ENCODE peak calls at places on chromosome 20, in eight cellular contexts. D, M, F, G, N, Q, S and V are unnamed samples.

GRCh38 chr20:1663917-1664316 is 6.3 kb upstream of the SIRPG start:
- DNase-seq in D (no peak), M (no peak), F (no peak), G (no peak), N (no peak), Q (no peak), S (no peak), V (no peak)

GRCh38 chr20:24578605-24579004 is 109.2 kb downstream of the SYNDIG1 start:
- DNase-seq in D (no peak), M (no peak), F (no peak), G (no peak), N (no peak), Q (no peak), S (no peak), V (no peak)

GRCh38 chr20:21395666-21396044 is 1.7 kb downstream of the NKX2-4 start:
- DNase-seq in D (peak), M (no peak), F (no peak), G (no peak), N (no peak), Q (no peak), S (peak), V (no peak)

GRCh38 chr20:297925-298754 is 770 bp downstream of the ZCCHC3 start:
- DNase-seq in D (peak), M (no peak), F (peak), G (peak), N (peak), Q (peak), S (peak), V (peak)

GRCh38 chr20:62355527-62356142 is 11.5 kb downstream of the LAMA5 start:
- DNase-seq in D (no peak), M (no peak), F (peak), G (peak), N (peak), Q (no peak), S (no peak), V (no peak)

GRCh38 chr20:2692886-2693285 is 306 bp downstream of the EBF4 start:
- DNase-seq in D (no peak), M (no peak), F (no peak), G (no peak), N (no peak), Q (peak), S (no peak), V (peak)

GRCh38 chr20:59144179-59144830 is 19.3 kb upstream of the ZNF831 start:
- DNase-seq in D (no peak), M (no peak), F (no peak), G (no peak), N (no peak), Q (no peak), S (no peak), V (no peak)

GRCh38 chr20:25253606-25254275 is 5.9 kb downstream of the PYGB start:
- DNase-seq in D (no peak), M (no peak), F (no peak), G (no peak), N (no peak), Q (no peak), S (no peak), V (no peak)

GRCh38 chr20:24146231-24146634 is 157.7 kb upstream of the GGTLC1 start:
- DNase-seq in D (no peak), M (no peak), F (no peak), G (no peak), N (no peak), Q (no peak), S (no peak), V (no peak)

GRCh38 chr20:48825551-48825885 is 2.3 kb downstream of the PREX1 start:
- DNase-seq in D (no peak), M (no peak), F (no peak), G (no peak), N (no peak), Q (no peak), S (no peak), V (no peak)

GRCh38 chr20:45934046-45934586 is 367 bp upstream of the PCIF1 start:
- DNase-seq in D (peak), M (no peak), F (no peak), G (peak), N (no peak), Q (no peak), S (no peak), V (no peak)

GRCh38 chr20:17749979-17750721 is 50.4 kb downstream of the BANF2 start:
- DNase-seq in D (no peak), M (no peak), F (peak), G (peak), N (no peak), Q (no peak), S (no peak), V (no peak)

GRCh38 chr20:8094415-8094818 is 37.6 kb upstream of the PLCB1 start:
- DNase-seq in D (no peak), M (no peak), F (peak), G (peak), N (no peak), Q (no peak), S (no peak), V (no peak)

GRCh38 chr20:5612476-5613291 is 137.5 kb upstream of the SHLD1 start:
- DNase-seq in D (no peak), M (no peak), F (peak), G (peak), N (no peak), Q (no peak), S (no peak), V (no peak)

GRCh38 chr20:6513586-6513985 is 253.9 kb upstream of the BMP2 start:
- DNase-seq in D (no peak), M (no peak), F (no peak), G (no peak), N (no peak), Q (no peak), S (no peak), V (no peak)

GRCh38 chr20:1828786-1829131 is 66.4 kb upstream of the SIRPA start:
- DNase-seq in D (no peak), M (no peak), F (no peak), G (no peak), N (no peak), Q (no peak), S (no peak), V (no peak)

GRCh38 chr20:36177716-36178115 is 23.2 kb downstream of the EPB41L1 start:
- DNase-seq in D (no peak), M (no peak), F (no peak), G (no peak), N (no peak), Q (no peak), S (no peak), V (no peak)

GRCh38 chr20:35991142-35991771 is 22.9 kb downstream of the CNBD2 start:
- DNase-seq in D (no peak), M (no peak), F (peak), G (peak), N (no peak), Q (no peak), S (no peak), V (peak)

GRCh38 chr20:15937179-15937578 is 636.1 kb downstream of the KIF16B start:
- DNase-seq in D (no peak), M (no peak), F (no peak), G (no peak), N (no peak), Q (peak), S (no peak), V (no peak)

GRCh38 chr20:51966296-51966971 is 164.1 kb upstream of the SALL4 start:
- DNase-seq in D (no peak), M (no peak), F (peak), G (peak), N (no peak), Q (peak), S (no peak), V (peak)

GRCh38 chr20:51272392-51272791 is 249.5 kb upstream of the KCNG1 start:
- DNase-seq in D (no peak), M (no peak), F (no peak), G (peak), N (no peak), Q (no peak), S (no peak), V (no peak)

GRCh38 chr20:47181056-47181862 is 175.2 kb downstream of the ZMYND8 start:
- DNase-seq in D (no peak), M (no peak), F (peak), G (peak), N (no peak), Q (peak), S (no peak), V (peak)

GRCh38 chr20:33096921-33097320 is 17.5 kb downstream of the BPIFB4 start:
- DNase-seq in D (no peak), M (no peak), F (no peak), G (no peak), N (no peak), Q (no peak), S (no peak), V (no peak)

GRCh38 chr20:33947709-33948295 is 45.9 kb upstream of the RALY start:
- DNase-seq in D (peak), M (no peak), F (peak), G (peak), N (peak), Q (peak), S (peak), V (peak)

GRCh38 chr20:45919536-45919933 is 7.6 kb upstream of the PLTP start:
- DNase-seq in D (no peak), M (no peak), F (peak), G (peak), N (peak), Q (no peak), S (no peak), V (no peak)

GRCh38 chr20:34058831-34059230 is 53.2 kb downstream of the EIF2S2 start:
- DNase-seq in D (no peak), M (no peak), F (peak), G (peak), N (no peak), Q (no peak), S (no peak), V (no peak)

GRCh38 chr20:8661229-8662023 is 407.5 kb upstream of the PLCB4 start:
- DNase-seq in D (no peak), M (no peak), F (no peak), G (no peak), N (no peak), Q (no peak), S (no peak), V (no peak)

GRCh38 chr20:47058236-47058635 is 163.6 kb downstream of the EYA2 start:
- DNase-seq in D (no peak), M (no peak), F (no peak), G (no peak), N (no peak), Q (no peak), S (no peak), V (no peak)

GRCh38 chr20:44780226-44780625 is 30.1 kb downstream of the RIMS4 start:
- DNase-seq in D (peak), M (no peak), F (peak), G (peak), N (no peak), Q (peak), S (no peak), V (peak)

GRCh38 chr20:18166939-18167338 is 29.3 kb downstream of the KAT14 start:
- DNase-seq in D (no peak), M (no peak), F (no peak), G (no peak), N (no peak), Q (no peak), S (no peak), V (no peak)

GRCh38 chr20:58991720-58992119 is 10.7 kb downstream of the NELFCD start:
- DNase-seq in D (no peak), M (no peak), F (no peak), G (no peak), N (no peak), Q (no peak), S (no peak), V (no peak)

GRCh38 chr20:41726727-41727126 is 108.5 kb upstream of the CHD6 start:
- DNase-seq in D (no peak), M (no peak), F (no peak), G (no peak), N (no peak), Q (no peak), S (no peak), V (no peak)

GRCh38 chr20:57237006-57237953 is 29.2 kb downstream of the BMP7 start:
- DNase-seq in D (no peak), M (no peak), F (no peak), G (no peak), N (no peak), Q (no peak), S (no peak), V (no peak)

GRCh38 chr20:50376888-50377459 is 133.2 kb upstream of the PTPN1 start:
- DNase-seq in D (no peak), M (no peak), F (no peak), G (no peak), N (no peak), Q (no peak), S (no peak), V (peak)